ENCODE peak calls at places on chromosomes 1 and 21, in ten cellular contexts. V is breast epithelium, K is stomach, F is transverse colon, M is endothelial cell of umbilical vein, R is esophagus muscularis mucosa, I is SK-N-SH, E is GM23338, X is Panc1, U is H1. N is an unnamed sample.

GRCh38 chr1:7620196-7620595 is 150.9 kb upstream of the VAMP3 start:
- DNase-seq in E (no peak), X (no peak), V (no peak), K (no peak), I (no peak), R (no peak), U (no peak), M (no peak), F (no peak), N (no peak)

GRCh38 chr21:33825898-33826297 is 89.7 kb downstream of the ATP5PO start:
- DNase-seq in V (no peak), E (no peak), M (no peak), K (no peak), X (no peak), U (no peak), I (no peak), R (no peak), F (no peak), N (no peak)

GRCh38 chr1:228317411-228317828 is 89.2 kb downstream of the TRIM11 start:
- DNase-seq in F (no peak), U (no peak), R (no peak), I (no peak), V (no peak), X (no peak), K (no peak), E (no peak), M (no peak), N (no peak)

GRCh38 chr1:119551218-119551617 is 44.2 kb downstream of the HSD3B1 start:
- DNase-seq in X (no peak), U (no peak), R (no peak), I (no peak), K (no peak), E (no peak), F (no peak), V (no peak), M (no peak), N (no peak)

GRCh38 chr1:100528861-100529260 is 9.1 kb upstream of the GPR88 start:
- DNase-seq in F (no peak), E (no peak), M (peak; percentile 40), V (no peak), X (no peak), I (no peak), U (no peak), K (no peak), R (no peak), N (no peak)

GRCh38 chr1:61588736-61589381 is 136.1 kb downstream of the TM2D1 start:
- DNase-seq in E (peak; percentile 91), I (peak; percentile 78), F (peak; percentile 64), M (peak; percentile 69), V (no peak), K (peak; percentile 66), X (peak; percentile 50), R (no peak), U (peak; percentile 43), N (no peak)

GRCh38 chr1:30655672-30656071 is 67.7 kb downstream of the MATN1 start:
- DNase-seq in R (no peak), I (no peak), X (no peak), U (no peak), K (no peak), V (no peak), E (no peak), F (no peak), M (no peak), N (no peak)

GRCh38 chr21:45151484-45152115 is 77.2 kb downstream of the ADARB1 start:
- DNase-seq in U (no peak), M (no peak), R (no peak), X (no peak), I (no peak), E (no peak), K (no peak), F (no peak), V (peak; percentile 44), N (no peak)

GRCh38 chr21:43808832-43809251 is 19.5 kb downstream of the RRP1 start:
- DNase-seq in F (no peak), R (no peak), K (no peak), M (no peak), E (no peak), V (no peak), U (no peak), I (no peak), X (no peak), N (no peak)

GRCh38 chr1:201793306-201793925 is 35.5 kb upstream of the IPO9 start:
- DNase-seq in E (no peak), R (no peak), F (no peak), K (no peak), I (no peak), M (no peak), V (no peak), U (no peak), X (no peak), N (no peak)

GRCh38 chr21:35924714-35925301 is 135.5 kb downstream of the SETD4 start:
- DNase-seq in X (no peak), K (no peak), M (peak; percentile 36), I (no peak), U (no peak), F (no peak), E (no peak), V (no peak), R (peak; percentile 89), N (no peak)

GRCh38 chr1:7366955-7367665 is 404.0 kb upstream of the VAMP3 start:
- DNase-seq in I (no peak), F (peak; percentile 77), V (no peak), U (no peak), E (no peak), K (no peak), M (no peak), X (no peak), R (no peak), N (no peak)

GRCh38 chr1:27591622-27592021 is 12.3 kb downstream of the AHDC1 start:
- DNase-seq in K (no peak), U (no peak), F (no peak), I (no peak), M (no peak), X (no peak), E (no peak), R (no peak), V (no peak), N (no peak)

GRCh38 chr1:6998267-6998666 is 213.0 kb downstream of the CAMTA1 start:
- DNase-seq in E (peak; percentile 72), I (peak; percentile 39), R (no peak), F (peak; percentile 33), U (peak; percentile 19), V (no peak), M (no peak), K (no peak), X (no peak), N (no peak)

GRCh38 chr1:21764615-21765423 is 18.1 kb downstream of the USP48 start:
- DNase-seq in X (no peak), I (peak; percentile 15), V (peak; percentile 57), E (peak; percentile 63), R (no peak), M (peak; percentile 98), F (no peak), K (peak; percentile 81), U (no peak), N (no peak)

GRCh38 chr1:83929184-83929583 is 69.7 kb downstream of the TTLL7 start:
- DNase-seq in R (no peak), I (no peak), E (no peak), X (peak; percentile 36), U (no peak), V (no peak), K (no peak), M (no peak), F (no peak), N (no peak)

GRCh38 chr1:27180037-27180436 is 25.1 kb upstream of the SLC9A1 start:
- DNase-seq in E (no peak), X (no peak), V (no peak), F (no peak), K (no peak), R (no peak), M (no peak), U (no peak), I (no peak), N (no peak)

GRCh38 chr21:41635874-41636273 is 127.9 kb upstream of the TMPRSS2 start:
- DNase-seq in V (no peak), K (no peak), F (no peak), R (no peak), M (no peak), U (no peak), I (no peak), X (no peak), E (no peak), N (no peak)
- H3K4me1 ChIP-seq in V (no peaks in the 10 kb centered on the region), K (peaks cover 5% of the 10 kb centered on the region), F (no peaks in the 10 kb centered on the region), R (no peaks in the 10 kb centered on the region), M (no peaks in the 10 kb centered on the region), U (no peaks in the 10 kb centered on the region), I (no peaks in the 10 kb centered on the region), X (peaks cover 23% of the 10 kb centered on the region), E (no peaks in the 10 kb centered on the region), N (peaks cover 31% of the 10 kb centered on the region)

GRCh38 chr21:31420988-31421387 is 76.9 kb upstream of the TIAM1 start:
- DNase-seq in U (no peak), V (no peak), M (no peak), E (no peak), K (no peak), I (no peak), X (no peak), F (no peak), R (no peak), N (no peak)
- TF ChIP-seq POLR2AphosphoS5 in U (no peak), V (no peak), M (no peak), E (no peak), K (no peak), I (no peak), X (no peak), F (no peak), R (no peak), N (no peak)

GRCh38 chr1:19124273-19124672 is 85.8 kb downstream of the UBR4 start:
- DNase-seq in F (no peak), M (no peak), V (no peak), K (no peak), U (no peak), X (no peak), E (no peak), I (no peak), R (no peak), N (no peak)
- H3K4me1 ChIP-seq in F (no peaks in the 10 kb centered on the region), M (no peaks in the 10 kb centered on the region), V (no peaks in the 10 kb centered on the region), K (peaks cover 39% of the 10 kb centered on the region), U (no peaks in the 10 kb centered on the region), X (no peaks in the 10 kb centered on the region), E (no peaks in the 10 kb centered on the region), I (no peaks in the 10 kb centered on the region), R (no peaks in the 10 kb centered on the region), N (no peaks in the 10 kb centered on the region)

GRCh38 chr1:164560504-164560903 is 1.5 kb downstream of the PBX1 start:
- DNase-seq in R (no peak), E (no peak), X (no peak), V (no peak), K (no peak), F (no peak), I (no peak), U (no peak), M (no peak), N (no peak)

GRCh38 chr1:164557270-164557669 is 1.7 kb upstream of the PBX1 start:
- DNase-seq in I (no peak), X (no peak), R (no peak), M (peak; percentile 14), K (peak; percentile 47), U (no peak), V (no peak), E (peak; percentile 40), F (no peak), N (no peak)

GRCh38 chr1:164559342-164560070 is 522 bp downstream of the PBX1 start:
- DNase-seq in R (no peak), K (no peak), I (peak; percentile 58), F (peak; percentile 28), E (peak; percentile 65), X (no peak), M (peak; percentile 44), U (no peak), V (peak; percentile 39), N (peak; percentile 77)

GRCh38 chr1:164560076-164560475 is 1.1 kb downstream of the PBX1 start:
- DNase-seq in R (no peak), X (no peak), V (no peak), M (peak; percentile 53), I (no peak), E (no peak), F (no peak), K (no peak), U (no peak), N (no peak)

GRCh38 chr1:164558461-164559341 is at the start of gene PBX1:
- DNase-seq in K (peak; percentile 98), F (peak; percentile 97), R (peak; percentile 98), U (peak; percentile 92), M (peak; percentile 99), I (peak; percentile 91), X (peak; percentile 51), E (peak; percentile 99), V (peak; percentile 98), N (peak; percentile 98)
- TF ChIP-seq POLR2AphosphoS5 in K (peak; percentile 92), F (peak; percentile 93), R (peak; percentile 96), U (peak; percentile 56), M (peak; percentile 56), I (peak; percentile 77), X (no peak), E (peak; percentile 64), V (peak; percentile 72), N (no peak)

N was measured in suprapubic skin.